ENCODE peak calls at places on chromosomes 7 and 10, in eight cellular contexts. One of them, this sample, is unnamed.

GRCh38 chr7:33937871-33938270 is 32.5 kb downstream of the BMPER start:
- DNase-seq in PC-3: no peak
- DNase-seq in B cell: no peak
- DNase-seq in tibial artery: no peak
- DNase-seq in GM13977: no peak
- DNase-seq in neural crest cell: no peak
- DNase-seq in A549: no peak
- DNase-seq in cardiac fibroblast: no peak
- DNase-seq in this sample: no peak

GRCh38 chr7:106065560-106066500 is 46.3 kb downstream of the SYPL1 start:
- DNase-seq in PC-3: peak
- DNase-seq in B cell: no peak
- DNase-seq in tibial artery: no peak
- DNase-seq in GM13977: no peak
- DNase-seq in neural crest cell: no peak
- DNase-seq in A549: no peak
- DNase-seq in cardiac fibroblast: peak
- DNase-seq in this sample: no peak

GRCh38 chr7:76354981-76355730 is 3.6 kb downstream of the YWHAG start:
- DNase-seq in PC-3: no peak
- DNase-seq in B cell: no peak
- DNase-seq in tibial artery: no peak
- DNase-seq in GM13977: no peak
- DNase-seq in neural crest cell: no peak
- DNase-seq in A549: no peak
- DNase-seq in cardiac fibroblast: no peak
- DNase-seq in this sample: no peak

GRCh38 chr10:19811517-19811916 is 4.7 kb upstream of the PLXDC2 start:
- DNase-seq in PC-3: peak
- DNase-seq in B cell: no peak
- DNase-seq in tibial artery: peak
- DNase-seq in GM13977: no peak
- DNase-seq in neural crest cell: no peak
- DNase-seq in A549: no peak
- DNase-seq in cardiac fibroblast: peak
- DNase-seq in this sample: no peak

GRCh38 chr7:81111781-81112540 is 193.1 kb upstream of the SEMA3C start:
- DNase-seq in PC-3: no peak
- DNase-seq in B cell: no peak
- DNase-seq in tibial artery: no peak
- DNase-seq in GM13977: no peak
- DNase-seq in neural crest cell: no peak
- DNase-seq in A549: no peak
- DNase-seq in cardiac fibroblast: no peak
- DNase-seq in this sample: no peak

GRCh38 chr7:1665721-1666250 is 4.3 kb upstream of the ELFN1 start:
- DNase-seq in PC-3: peak
- DNase-seq in B cell: peak
- DNase-seq in tibial artery: peak
- DNase-seq in GM13977: no peak
- DNase-seq in neural crest cell: no peak
- DNase-seq in A549: peak
- DNase-seq in cardiac fibroblast: peak
- DNase-seq in this sample: peak

GRCh38 chr10:66394287-66395063 is 531.4 kb upstream of the LRRTM3 start:
- DNase-seq in PC-3: peak
- DNase-seq in B cell: no peak
- DNase-seq in tibial artery: no peak
- DNase-seq in GM13977: no peak
- DNase-seq in neural crest cell: no peak
- DNase-seq in A549: no peak
- DNase-seq in cardiac fibroblast: no peak
- DNase-seq in this sample: no peak

GRCh38 chr7:157158400-157158799 is 19.7 kb downstream of the UBE3C start:
- DNase-seq in PC-3: no peak
- DNase-seq in B cell: no peak
- DNase-seq in tibial artery: no peak
- DNase-seq in GM13977: no peak
- DNase-seq in neural crest cell: no peak
- DNase-seq in A549: no peak
- DNase-seq in cardiac fibroblast: no peak
- DNase-seq in this sample: no peak

GRCh38 chr10:125521721-125522680 is 161.0 kb downstream of the TEX36 start:
- DNase-seq in PC-3: peak
- DNase-seq in B cell: peak
- DNase-seq in tibial artery: no peak
- DNase-seq in GM13977: no peak
- DNase-seq in neural crest cell: peak
- DNase-seq in A549: peak
- DNase-seq in cardiac fibroblast: no peak
- DNase-seq in this sample: no peak

GRCh38 chr7:30028749-30029635 is 780 bp downstream of the PLEKHA8 start:
- DNase-seq in PC-3: peak
- DNase-seq in B cell: peak
- DNase-seq in tibial artery: peak
- DNase-seq in GM13977: peak
- DNase-seq in neural crest cell: no peak
- DNase-seq in A549: peak
- DNase-seq in cardiac fibroblast: peak
- DNase-seq in this sample: no peak

GRCh38 chr7:30032310-30033125 is 4.3 kb downstream of the PLEKHA8 start:
- DNase-seq in PC-3: peak
- DNase-seq in B cell: no peak
- DNase-seq in tibial artery: no peak
- DNase-seq in GM13977: no peak
- DNase-seq in neural crest cell: no peak
- DNase-seq in A549: no peak
- DNase-seq in cardiac fibroblast: peak
- DNase-seq in this sample: no peak

GRCh38 chr7:30027065-30027456 is 559 bp upstream of the FKBP14 start:
- DNase-seq in PC-3: peak
- DNase-seq in B cell: peak
- DNase-seq in tibial artery: no peak
- DNase-seq in GM13977: peak
- DNase-seq in neural crest cell: no peak
- DNase-seq in A549: peak
- DNase-seq in cardiac fibroblast: peak
- DNase-seq in this sample: no peak

GRCh38 chr7:30027915-30028748 is at the start of gene PLEKHA8:
- DNase-seq in PC-3: peak
- DNase-seq in B cell: peak
- DNase-seq in tibial artery: peak
- DNase-seq in GM13977: peak
- DNase-seq in neural crest cell: peak
- DNase-seq in A549: peak
- DNase-seq in cardiac fibroblast: peak
- DNase-seq in this sample: peak

GRCh38 chr7:30029696-30030095 is 1.5 kb downstream of the PLEKHA8 start:
- DNase-seq in PC-3: no peak
- DNase-seq in B cell: peak
- DNase-seq in tibial artery: no peak
- DNase-seq in GM13977: peak
- DNase-seq in neural crest cell: no peak
- DNase-seq in A549: no peak
- DNase-seq in cardiac fibroblast: peak
- DNase-seq in this sample: no peak
- TF ChIP-seq CTCF in PC-3: peak
- TF ChIP-seq CTCF in B cell: no peak
- TF ChIP-seq CTCF in tibial artery: no peak
- TF ChIP-seq CTCF in GM13977: no peak
- TF ChIP-seq CTCF in neural crest cell: no peak
- TF ChIP-seq CTCF in A549: no peak
- TF ChIP-seq CTCF in cardiac fibroblast: no peak
- TF ChIP-seq CTCF in this sample: no peak

DNA sequence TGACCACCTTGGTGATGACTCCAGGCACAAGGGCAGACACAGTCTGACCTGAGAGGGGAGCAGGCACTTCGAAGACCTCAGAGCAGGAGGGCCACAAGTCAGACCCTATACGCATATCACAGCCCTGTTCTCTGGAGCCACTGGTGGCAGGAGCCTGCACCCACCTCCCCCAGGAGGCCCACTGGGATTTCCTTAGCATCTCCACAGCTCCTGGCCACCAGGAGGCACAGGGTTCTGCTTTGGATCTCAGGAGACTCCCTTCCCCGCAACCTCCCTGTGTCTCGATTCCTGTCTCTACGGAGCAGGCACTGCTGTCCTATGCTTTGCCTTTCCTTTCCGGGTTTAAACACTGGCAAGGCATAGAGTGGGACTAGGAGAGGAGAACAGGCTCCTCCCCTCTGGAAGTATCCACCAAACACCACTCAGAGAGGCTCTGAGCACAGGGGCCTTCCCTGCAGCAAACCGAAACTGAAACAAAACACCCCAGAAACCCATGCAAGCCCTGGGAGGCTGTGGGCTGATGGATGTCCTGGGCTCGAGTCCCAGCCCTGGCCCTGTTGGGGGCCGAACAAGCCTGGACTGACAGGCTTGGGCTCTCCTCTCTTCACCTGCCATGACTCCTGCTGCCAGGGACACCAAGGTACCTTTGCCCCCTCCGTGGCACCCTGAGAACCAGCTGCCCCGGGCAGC is 166.3 kb downstream of the NEURL1 start:
- DNase-seq in PC-3: no peak
- DNase-seq in B cell: peak
- DNase-seq in tibial artery: peak
- DNase-seq in GM13977: peak
- DNase-seq in neural crest cell: no peak
- DNase-seq in A549: no peak
- DNase-seq in cardiac fibroblast: peak
- DNase-seq in this sample: no peak
- TF ChIP-seq CTCF in PC-3: no peak
- TF ChIP-seq CTCF in B cell: no peak
- TF ChIP-seq CTCF in tibial artery: no peak
- TF ChIP-seq CTCF in GM13977: peak
- TF ChIP-seq CTCF in neural crest cell: no peak
- TF ChIP-seq CTCF in A549: no peak
- TF ChIP-seq CTCF in cardiac fibroblast: peak
- TF ChIP-seq CTCF in this sample: no peak

DNA sequence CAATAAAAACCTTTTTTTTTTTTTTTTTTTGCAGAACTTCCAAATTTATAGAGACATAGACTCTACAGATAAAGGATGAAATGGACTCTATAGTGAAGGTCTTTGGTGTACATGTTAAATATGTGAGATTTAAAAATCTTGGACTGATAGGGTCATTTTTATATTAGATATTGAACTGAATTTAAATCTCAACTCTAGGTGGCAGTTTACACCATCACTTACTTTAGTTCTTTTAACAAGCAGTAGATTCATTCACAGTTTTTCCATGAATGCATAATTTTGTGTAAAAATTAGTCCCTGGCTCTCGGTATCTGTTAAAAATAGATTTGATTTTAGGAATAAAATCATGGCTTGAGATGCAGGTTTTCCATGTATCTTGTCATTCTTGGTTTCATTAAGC is 31.1 kb upstream of the SNX13 start:
- DNase-seq in PC-3: peak
- DNase-seq in B cell: no peak
- DNase-seq in tibial artery: no peak
- DNase-seq in GM13977: no peak
- DNase-seq in neural crest cell: no peak
- DNase-seq in A549: no peak
- DNase-seq in cardiac fibroblast: peak
- DNase-seq in this sample: no peak
- TF ChIP-seq CTCF in PC-3: peak
- TF ChIP-seq CTCF in B cell: no peak
- TF ChIP-seq CTCF in tibial artery: no peak
- TF ChIP-seq CTCF in GM13977: no peak
- TF ChIP-seq CTCF in neural crest cell: no peak
- TF ChIP-seq CTCF in A549: peak
- TF ChIP-seq CTCF in cardiac fibroblast: no peak
- TF ChIP-seq CTCF in this sample: peak

GRCh38 chr7:151080522-151081169 is at the start of gene FASTK:
- DNase-seq in PC-3: peak
- DNase-seq in B cell: peak
- DNase-seq in tibial artery: peak
- DNase-seq in GM13977: peak
- DNase-seq in neural crest cell: peak
- DNase-seq in A549: peak
- DNase-seq in cardiac fibroblast: peak
- DNase-seq in this sample: peak
- TF ChIP-seq CTCF in PC-3: no peak
- TF ChIP-seq CTCF in B cell: no peak
- TF ChIP-seq CTCF in tibial artery: no peak
- TF ChIP-seq CTCF in GM13977: no peak
- TF ChIP-seq CTCF in neural crest cell: peak
- TF ChIP-seq CTCF in A549: no peak
- TF ChIP-seq CTCF in cardiac fibroblast: no peak
- TF ChIP-seq CTCF in this sample: no peak

GRCh38 chr10:79068203-79068561 is 584 bp upstream of the ZMIZ1 start:
- DNase-seq in PC-3: peak
- DNase-seq in B cell: peak
- DNase-seq in tibial artery: no peak
- DNase-seq in GM13977: peak
- DNase-seq in neural crest cell: no peak
- DNase-seq in A549: no peak
- DNase-seq in cardiac fibroblast: no peak
- DNase-seq in this sample: no peak
- TF ChIP-seq CTCF in PC-3: peak
- TF ChIP-seq CTCF in B cell: peak
- TF ChIP-seq CTCF in tibial artery: no peak
- TF ChIP-seq CTCF in GM13977: no peak
- TF ChIP-seq CTCF in neural crest cell: no peak
- TF ChIP-seq CTCF in A549: no peak
- TF ChIP-seq CTCF in cardiac fibroblast: no peak
- TF ChIP-seq CTCF in this sample: no peak

DNA sequence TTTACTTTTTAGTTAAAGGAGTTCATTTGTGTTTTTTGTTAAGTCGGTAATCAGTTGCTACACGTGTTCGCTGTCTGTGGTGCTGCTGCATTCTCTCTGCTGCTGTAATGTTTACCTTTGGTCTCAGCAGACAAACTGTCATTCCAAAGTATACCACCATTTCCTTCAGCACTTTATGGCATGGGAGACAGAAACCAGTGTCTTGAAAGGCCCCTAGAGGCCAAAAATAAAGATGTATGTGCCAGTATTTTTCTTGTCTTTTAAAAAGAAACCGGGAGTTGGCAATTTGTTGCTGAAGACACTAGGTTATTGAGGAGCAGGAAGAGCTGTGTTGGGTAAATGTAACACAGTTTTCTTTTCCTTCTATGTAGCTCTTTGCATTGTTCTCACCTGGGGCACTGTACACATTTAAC is 24.1 kb downstream of the ZNF92 start:
- DNase-seq in PC-3: peak
- DNase-seq in B cell: no peak
- DNase-seq in tibial artery: no peak
- DNase-seq in GM13977: no peak
- DNase-seq in neural crest cell: no peak
- DNase-seq in A549: no peak
- DNase-seq in cardiac fibroblast: peak
- DNase-seq in this sample: no peak
- TF ChIP-seq CTCF in PC-3: peak
- TF ChIP-seq CTCF in B cell: no peak
- TF ChIP-seq CTCF in tibial artery: no peak
- TF ChIP-seq CTCF in GM13977: no peak
- TF ChIP-seq CTCF in neural crest cell: no peak
- TF ChIP-seq CTCF in A549: no peak
- TF ChIP-seq CTCF in cardiac fibroblast: no peak
- TF ChIP-seq CTCF in this sample: no peak